ENCODE peak calls at places on chromosomes 6 and 20, in eight cellular contexts. J is right cardiac atrium, K is GM12865, L is foreskin fibroblast, H is astrocyte of the cerebellum, S is BJ, W is choroid plexus epithelial cell, P is PC-9. E is an unnamed sample.
A peak's percentile ranks its signal among the peaks of the same experiment; 100 is the strongest.

GRCh38 chr6:42315991-42316378 is 98.3 kb upstream of the MRPS10 start:
- DNase-seq in J (no peak), K (peak; percentile 56), L (peak; percentile 96), H (peak; percentile 94), S (peak; percentile 91), W (peak; percentile 94), P (peak; percentile 95), E (peak; percentile 87)

GRCh38 chr6:109326346-109326745 is 55.9 kb downstream of the CD164 start:
- DNase-seq in J (no peak), K (no peak), L (no peak), H (no peak), S (no peak), W (no peak), P (no peak), E (no peak)

GRCh38 chr6:169959129-169960002 is 207.9 kb downstream of the ERMARD start:
- DNase-seq in J (no peak), K (peak; percentile 44), L (no peak), H (no peak), S (no peak), W (no peak), P (no peak), E (no peak)

GRCh38 chr6:3618300-3619041 is 133.0 kb downstream of the PXDC1 start:
- DNase-seq in J (no peak), K (no peak), L (no peak), H (no peak), S (no peak), W (no peak), P (no peak), E (no peak)

GRCh38 chr6:170101281-170102035 is 189.4 kb downstream of the DLL1 start:
- DNase-seq in J (peak; percentile 24), K (no peak), L (no peak), H (no peak), S (no peak), W (no peak), P (no peak), E (no peak)

GRCh38 chr6:111625511-111626331 is 20.0 kb upstream of the TRAF3IP2 start:
- DNase-seq in J (peak; percentile 84), K (no peak), L (peak; percentile 77), H (no peak), S (no peak), W (peak; percentile 46), P (no peak), E (no peak)

GRCh38 chr6:7468382-7469081 is 72.9 kb upstream of the DSP start:
- DNase-seq in J (peak; percentile 85), K (no peak), L (peak; percentile 58), H (no peak), S (peak; percentile 4), W (peak; percentile 46), P (peak; percentile 39), E (no peak)

GRCh38 chr6:18263561-18264337 is 581 bp downstream of the DEK start:
- DNase-seq in J (peak; percentile 88), K (peak; percentile 44), L (peak; percentile 83), H (no peak), S (no peak), W (peak; percentile 53), P (no peak), E (no peak)

GRCh38 chr20:39993737-39994136 is 695.3 kb downstream of the MAFB start:
- DNase-seq in J (peak; percentile 48), K (no peak), L (no peak), H (no peak), S (no peak), W (no peak), P (no peak), E (no peak)

GRCh38 chr6:71768356-71768755 is 118.0 kb upstream of the RIMS1 start:
- DNase-seq in J (no peak), K (no peak), L (no peak), H (no peak), S (no peak), W (no peak), P (no peak), E (no peak)

GRCh38 chr6:45795678-45796077 is 220.0 kb downstream of the CLIC5 start:
- DNase-seq in J (no peak), K (no peak), L (no peak), H (no peak), S (no peak), W (no peak), P (no peak), E (no peak)

GRCh38 chr20:2693286-2693995 is 861 bp downstream of the EBF4 start:
- DNase-seq in J (peak; percentile 74), K (no peak), L (peak; percentile 30), H (no peak), S (no peak), W (no peak), P (no peak), E (no peak)

GRCh38 chr6:170149681-170150589 is 140.9 kb downstream of the DLL1 start:
- DNase-seq in J (no peak), K (no peak), L (no peak), H (no peak), S (no peak), W (no peak), P (no peak), E (no peak)

GRCh38 chr6:72218125-72218524 is 331.8 kb downstream of the RIMS1 start:
- DNase-seq in J (no peak), K (peak; percentile 30), L (peak; percentile 36), H (peak; percentile 3), S (no peak), W (peak; percentile 66), P (no peak), E (peak; percentile 4)

GRCh38 chr6:35757461-35758123 is 18.8 kb upstream of the CLPSL2 start:
- DNase-seq in J (no peak), K (peak; percentile 57), L (peak; percentile 66), H (peak; percentile 11), S (no peak), W (peak; percentile 86), P (no peak), E (no peak)

DNA sequence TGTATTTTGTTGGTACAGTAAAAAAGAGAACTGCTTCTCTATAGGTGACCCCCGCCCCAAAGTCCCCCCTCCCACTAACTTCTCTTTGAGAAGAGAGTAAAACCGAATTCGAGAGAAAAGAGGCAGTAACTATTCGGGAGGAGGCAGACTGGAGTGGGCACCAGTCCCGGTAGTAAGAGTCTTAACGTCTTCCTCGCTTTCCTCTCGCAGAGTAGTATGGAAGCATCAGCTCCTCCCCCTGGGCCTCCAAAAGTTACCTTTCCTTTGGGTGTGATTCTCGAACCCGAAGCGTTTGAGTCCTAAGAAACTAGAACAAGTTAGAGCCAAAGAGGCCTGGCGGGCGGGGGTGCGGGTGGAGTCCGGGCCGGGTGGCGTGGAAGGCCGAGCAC is 425 bp upstream of the DSE start:
- DNase-seq in J (no peak), K (no peak), L (no peak), H (no peak), S (no peak), W (no peak), P (peak; percentile 47), E (no peak)
- H3K4me3 ChIP-seq in J (peak overlapping the region; percentile 74), K (peak overlapping the region; percentile 99), L (peak overlapping the region; percentile 89), H (peak overlapping the region; percentile 85), S (peak overlapping the region; percentile 75), W (peak overlapping the region; percentile 88), P (peak overlapping the region; percentile 74), E (peak overlapping the region; percentile 87)

DNA sequence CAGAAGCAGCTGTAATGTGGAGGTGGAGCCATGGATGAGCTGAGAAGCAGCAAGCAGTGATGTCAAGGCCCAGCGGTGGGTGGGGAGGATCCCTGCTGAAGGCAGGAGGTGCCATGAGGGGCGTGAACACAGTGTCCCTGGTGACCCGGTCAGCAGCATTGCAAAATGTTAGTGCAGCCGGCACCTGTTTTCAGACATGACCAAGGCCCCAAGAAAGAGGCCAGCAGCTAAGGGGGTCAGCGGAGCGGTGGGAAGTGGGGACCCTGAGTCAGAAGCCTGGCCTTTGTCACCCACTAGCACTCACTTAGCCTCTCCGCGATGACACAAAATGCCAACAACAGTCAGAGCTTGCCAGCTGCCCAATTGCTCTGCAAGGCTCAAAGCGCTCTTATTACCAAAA is 51.9 kb downstream of the TMEM242 start:
- DNase-seq in J (no peak), K (no peak), L (no peak), H (no peak), S (no peak), W (no peak), P (no peak), E (no peak)
- H3K4me3 ChIP-seq in J (no peak overlapping the region), K (no peak overlapping the region), L (no peak overlapping the region), H (no peak overlapping the region), S (no peak overlapping the region), W (no peak overlapping the region), P (no peak overlapping the region), E (no peak overlapping the region)

GRCh38 chr6:10537726-10538125 is 16.6 kb downstream of the GCNT2 start:
- DNase-seq in J (no peak), K (no peak), L (no peak), H (no peak), S (no peak), W (no peak), P (no peak), E (no peak)
- H3K4me3 ChIP-seq in J (no peak overlapping the region), K (no peak overlapping the region), L (no peak overlapping the region), H (no peak overlapping the region), S (no peak overlapping the region), W (no peak overlapping the region), P (no peak overlapping the region), E (no peak overlapping the region)

DNA sequence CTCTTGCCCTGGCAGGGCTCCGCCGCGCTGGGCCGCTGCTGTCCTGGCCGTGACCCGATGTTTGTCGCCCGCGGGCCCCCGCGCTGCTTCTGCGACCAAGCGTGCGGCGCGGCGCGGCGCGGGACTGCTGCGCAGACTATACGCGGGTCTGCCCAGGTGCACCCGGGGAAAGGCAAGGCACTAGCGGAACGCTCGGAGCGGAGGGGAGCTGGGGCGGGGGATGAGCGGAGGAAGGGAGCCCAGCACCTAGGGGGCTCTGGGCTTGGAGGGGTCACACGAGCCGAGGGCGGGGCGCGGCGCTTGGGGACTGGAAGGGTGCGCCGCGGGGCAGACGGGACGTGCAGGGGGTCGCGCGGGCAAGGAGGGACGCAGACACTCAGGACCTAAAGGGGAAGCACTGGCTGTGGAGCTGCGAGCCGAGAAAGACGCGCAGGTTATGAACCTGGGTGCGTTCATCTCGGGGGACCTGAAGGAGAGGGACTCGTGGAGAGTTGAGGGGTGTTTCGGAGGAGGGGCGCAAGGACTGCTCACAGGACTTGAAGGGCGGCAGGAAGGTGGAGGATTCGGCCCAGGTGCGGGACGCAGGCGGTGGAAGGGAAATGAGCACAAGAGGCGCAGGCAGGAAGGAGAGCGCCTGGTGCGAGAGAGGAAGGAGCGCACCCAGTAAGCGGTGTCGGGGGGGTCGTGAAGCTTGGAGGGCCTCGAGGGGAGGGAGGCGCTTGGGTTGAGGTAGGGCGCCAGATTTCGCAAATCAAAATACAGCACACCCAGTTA is 40.8 kb upstream of the ZNFX1 start:
- DNase-seq in J (no peak), K (no peak), L (no peak), H (no peak), S (no peak), W (no peak), P (no peak), E (no peak)
- H3K4me3 ChIP-seq in J (peak overlapping the region; percentile 23), K (no peak overlapping the region), L (no peak overlapping the region), H (peak overlapping the region; percentile 21), S (no peak overlapping the region), W (peak overlapping the region; percentile 29), P (no peak overlapping the region), E (no peak overlapping the region)

GRCh38 chr6:52187098-52187497 is 923 bp downstream of the IL17A start:
- DNase-seq in J (no peak), K (no peak), L (no peak), H (no peak), S (no peak), W (no peak), P (no peak), E (no peak)
- H3K4me3 ChIP-seq in J (no peak overlapping the region), K (no peak overlapping the region), L (no peak overlapping the region), H (no peak overlapping the region), S (no peak overlapping the region), W (no peak overlapping the region), P (no peak overlapping the region), E (no peak overlapping the region)